ENCODE peak calls at places on chromosomes 7 and 10, in five cellular contexts. One of them, this sample, is unnamed.

GRCh38 chr7:14604606-14605005 is 297.9 kb downstream of the DGKB start:
- DNase-seq in progenitor cell of endocrine pancreas: no peak
- DNase-seq in GM12865: no peak
- DNase-seq in spleen: no peak
- DNase-seq in colonic mucosa: no peak
- DNase-seq in this sample: no peak

GRCh38 chr10:80204801-80205477 is 398 bp downstream of the ANXA11 start:
- DNase-seq in progenitor cell of endocrine pancreas: peak
- DNase-seq in colonic mucosa: peak
- DNase-seq in spleen: no peak
- DNase-seq in GM12865: peak
- DNase-seq in this sample: peak

GRCh38 chr7:117810642-117811512 is 62.4 kb downstream of the CTTNBP2 start:
- DNase-seq in spleen: no peak
- DNase-seq in GM12865: no peak
- DNase-seq in colonic mucosa: no peak
- DNase-seq in progenitor cell of endocrine pancreas: no peak
- DNase-seq in this sample: no peak

GRCh38 chr7:3338161-3338560 is 37.1 kb downstream of the SDK1 start:
- DNase-seq in progenitor cell of endocrine pancreas: no peak
- DNase-seq in GM12865: no peak
- DNase-seq in colonic mucosa: no peak
- DNase-seq in spleen: no peak
- DNase-seq in this sample: no peak

GRCh38 chr7:22725585-22725984 is 1.4 kb upstream of the IL6 start:
- DNase-seq in GM12865: peak
- DNase-seq in spleen: no peak
- DNase-seq in colonic mucosa: no peak
- DNase-seq in progenitor cell of endocrine pancreas: no peak
- DNase-seq in this sample: no peak

GRCh38 chr10:61835069-61835908 is 66.2 kb upstream of the ARID5B start:
- DNase-seq in colonic mucosa: no peak
- DNase-seq in GM12865: peak
- DNase-seq in progenitor cell of endocrine pancreas: no peak
- DNase-seq in spleen: no peak
- DNase-seq in this sample: no peak

GRCh38 chr7:129741011-129741410 is 129.5 kb downstream of the NRF1 start:
- DNase-seq in progenitor cell of endocrine pancreas: no peak
- DNase-seq in colonic mucosa: no peak
- DNase-seq in spleen: no peak
- DNase-seq in GM12865: no peak
- DNase-seq in this sample: no peak

GRCh38 chr7:158650821-158651225 is 53.8 kb downstream of the NCAPG2 start:
- DNase-seq in spleen: no peak
- DNase-seq in GM12865: no peak
- DNase-seq in colonic mucosa: no peak
- DNase-seq in progenitor cell of endocrine pancreas: no peak
- DNase-seq in this sample: no peak

GRCh38 chr7:24812313-24812945 is 55.2 kb upstream of the GSDME start:
- DNase-seq in spleen: peak
- DNase-seq in colonic mucosa: peak
- DNase-seq in progenitor cell of endocrine pancreas: peak
- DNase-seq in GM12865: peak
- DNase-seq in this sample: peak

GRCh38 chr7:71615017-71615416 is 483.1 kb downstream of the GALNT17 start:
- DNase-seq in spleen: no peak
- DNase-seq in progenitor cell of endocrine pancreas: no peak
- DNase-seq in GM12865: no peak
- DNase-seq in colonic mucosa: no peak
- DNase-seq in this sample: no peak

GRCh38 chr10:76553700-76554470 is 1083.7 kb downstream of the KCNMA1 start:
- DNase-seq in GM12865: no peak
- DNase-seq in spleen: no peak
- DNase-seq in progenitor cell of endocrine pancreas: no peak
- DNase-seq in colonic mucosa: no peak
- DNase-seq in this sample: no peak

GRCh38 chr10:86017841-86018734 is 348.5 kb downstream of the GRID1 start:
- DNase-seq in colonic mucosa: no peak
- DNase-seq in spleen: no peak
- DNase-seq in GM12865: peak
- DNase-seq in progenitor cell of endocrine pancreas: no peak
- DNase-seq in this sample: no peak

GRCh38 chr7:27169658-27170493 is 4.2 kb downstream of the HOXA10 start:
- DNase-seq in progenitor cell of endocrine pancreas: no peak
- DNase-seq in colonic mucosa: no peak
- DNase-seq in spleen: peak
- DNase-seq in GM12865: no peak
- DNase-seq in this sample: no peak

GRCh38 chr7:16430133-16430532 is 8.8 kb upstream of the CRPPA start:
- DNase-seq in GM12865: no peak
- DNase-seq in spleen: no peak
- DNase-seq in progenitor cell of endocrine pancreas: no peak
- DNase-seq in colonic mucosa: no peak
- DNase-seq in this sample: no peak

GRCh38 chr10:6069101-6069931 is 7.1 kb upstream of the IL2RA start:
- DNase-seq in GM12865: no peak
- DNase-seq in spleen: no peak
- DNase-seq in colonic mucosa: no peak
- DNase-seq in progenitor cell of endocrine pancreas: no peak
- DNase-seq in this sample: peak

GRCh38 chr10:122459586-122460273 is 1.6 kb upstream of the HTRA1 start:
- DNase-seq in progenitor cell of endocrine pancreas: no peak
- DNase-seq in GM12865: no peak
- DNase-seq in spleen: no peak
- DNase-seq in colonic mucosa: no peak
- DNase-seq in this sample: no peak

GRCh38 chr7:20826243-20826642 is 39.6 kb upstream of the SP8 start:
- DNase-seq in progenitor cell of endocrine pancreas: no peak
- DNase-seq in GM12865: no peak
- DNase-seq in colonic mucosa: no peak
- DNase-seq in spleen: no peak
- DNase-seq in this sample: no peak

GRCh38 chr10:110535958-110536891 is 31.3 kb upstream of the SMC3 start:
- DNase-seq in colonic mucosa: no peak
- DNase-seq in progenitor cell of endocrine pancreas: no peak
- DNase-seq in spleen: peak
- DNase-seq in GM12865: peak
- DNase-seq in this sample: peak

GRCh38 chr7:91344911-91345310 is 80.7 kb downstream of the FZD1 start:
- DNase-seq in GM12865: peak
- DNase-seq in progenitor cell of endocrine pancreas: no peak
- DNase-seq in spleen: no peak
- DNase-seq in colonic mucosa: no peak
- DNase-seq in this sample: no peak

GRCh38 chr7:87934699-87935372 is 785 bp downstream of the ADAM22 start:
- DNase-seq in progenitor cell of endocrine pancreas: peak
- DNase-seq in spleen: peak
- DNase-seq in GM12865: peak
- DNase-seq in colonic mucosa: peak
- DNase-seq in this sample: peak

GRCh38 chr7:65731562-65732035 is 141.3 kb upstream of the VKORC1L1 start:
- DNase-seq in GM12865: no peak
- DNase-seq in colonic mucosa: no peak
- DNase-seq in spleen: no peak
- DNase-seq in progenitor cell of endocrine pancreas: peak
- DNase-seq in this sample: peak

GRCh38 chr10:92740762-92741161 is 51.0 kb downstream of the HHEX start:
- DNase-seq in spleen: no peak
- DNase-seq in GM12865: peak
- DNase-seq in progenitor cell of endocrine pancreas: no peak
- DNase-seq in colonic mucosa: no peak
- DNase-seq in this sample: no peak

GRCh38 chr10:113540845-113541553 is 11.9 kb upstream of the HABP2 start:
- DNase-seq in colonic mucosa: no peak
- DNase-seq in progenitor cell of endocrine pancreas: peak
- DNase-seq in spleen: no peak
- DNase-seq in GM12865: no peak
- DNase-seq in this sample: no peak

GRCh38 chr10:114347791-114348190 is 56.5 kb downstream of the AFAP1L2 start:
- DNase-seq in GM12865: no peak
- DNase-seq in spleen: no peak
- DNase-seq in colonic mucosa: no peak
- DNase-seq in progenitor cell of endocrine pancreas: no peak
- DNase-seq in this sample: no peak

GRCh38 chr7:100509213-100509612 is 25.5 kb downstream of the NYAP1 start:
- DNase-seq in progenitor cell of endocrine pancreas: no peak
- DNase-seq in spleen: no peak
- DNase-seq in GM12865: no peak
- DNase-seq in colonic mucosa: no peak
- DNase-seq in this sample: no peak

GRCh38 chr10:47323087-47323486 is 833 bp downstream of the GDF2 start:
- DNase-seq in colonic mucosa: no peak
- DNase-seq in spleen: no peak
- DNase-seq in GM12865: no peak
- DNase-seq in progenitor cell of endocrine pancreas: no peak
- DNase-seq in this sample: no peak

GRCh38 chr7:129136887-129137647 is 7.4 kb upstream of the TSPAN33 start:
- DNase-seq in colonic mucosa: no peak
- DNase-seq in progenitor cell of endocrine pancreas: no peak
- DNase-seq in spleen: no peak
- DNase-seq in GM12865: peak
- DNase-seq in this sample: no peak

GRCh38 chr7:6271091-6271658 is 1.2 kb downstream of the CYTH3 start:
- DNase-seq in progenitor cell of endocrine pancreas: no peak
- DNase-seq in GM12865: no peak
- DNase-seq in colonic mucosa: peak
- DNase-seq in spleen: peak
- DNase-seq in this sample: peak

GRCh38 chr7:94250984-94251383 is 143.7 kb upstream of the COL1A2 start:
- DNase-seq in spleen: no peak
- DNase-seq in progenitor cell of endocrine pancreas: no peak
- DNase-seq in colonic mucosa: no peak
- DNase-seq in GM12865: no peak
- DNase-seq in this sample: no peak

GRCh38 chr7:134368851-134369533 is 52.3 kb upstream of the SLC35B4 start:
- DNase-seq in spleen: no peak
- DNase-seq in progenitor cell of endocrine pancreas: no peak
- DNase-seq in GM12865: no peak
- DNase-seq in colonic mucosa: peak
- DNase-seq in this sample: no peak
- TF ChIP-seq CTCF in spleen: no peak
- TF ChIP-seq CTCF in progenitor cell of endocrine pancreas: no peak
- TF ChIP-seq CTCF in GM12865: no peak
- TF ChIP-seq CTCF in colonic mucosa: no peak
- TF ChIP-seq CTCF in this sample: no peak

GRCh38 chr7:74362262-74362661 is 73.1 kb downstream of the CLIP2 start:
- DNase-seq in progenitor cell of endocrine pancreas: no peak
- DNase-seq in GM12865: no peak
- DNase-seq in spleen: no peak
- DNase-seq in colonic mucosa: no peak
- DNase-seq in this sample: no peak

GRCh38 chr7:74360008-74360407 is 70.8 kb downstream of the CLIP2 start:
- DNase-seq in progenitor cell of endocrine pancreas: no peak
- DNase-seq in colonic mucosa: no peak
- DNase-seq in GM12865: no peak
- DNase-seq in spleen: no peak
- DNase-seq in this sample: no peak

GRCh38 chr7:74365320-74366022 is 76.3 kb downstream of the CLIP2 start:
- DNase-seq in colonic mucosa: peak
- DNase-seq in GM12865: no peak
- DNase-seq in spleen: no peak
- DNase-seq in progenitor cell of endocrine pancreas: no peak
- DNase-seq in this sample: peak

GRCh38 chr7:74364061-74364460 is 74.9 kb downstream of the CLIP2 start:
- DNase-seq in GM12865: no peak
- DNase-seq in progenitor cell of endocrine pancreas: no peak
- DNase-seq in spleen: no peak
- DNase-seq in colonic mucosa: no peak
- DNase-seq in this sample: no peak
- TF ChIP-seq CTCF in GM12865: peak
- TF ChIP-seq CTCF in progenitor cell of endocrine pancreas: peak
- TF ChIP-seq CTCF in spleen: no peak
- TF ChIP-seq CTCF in colonic mucosa: no peak
- TF ChIP-seq CTCF in this sample: no peak

GRCh38 chr7:31850601-31851000 is 163.6 kb downstream of the PPP1R17 start:
- DNase-seq in colonic mucosa: no peak
- DNase-seq in spleen: no peak
- DNase-seq in GM12865: no peak
- DNase-seq in progenitor cell of endocrine pancreas: no peak
- DNase-seq in this sample: no peak
- TF ChIP-seq CTCF in colonic mucosa: no peak
- TF ChIP-seq CTCF in spleen: no peak
- TF ChIP-seq CTCF in GM12865: no peak
- TF ChIP-seq CTCF in progenitor cell of endocrine pancreas: no peak
- TF ChIP-seq CTCF in this sample: no peak

DNA sequence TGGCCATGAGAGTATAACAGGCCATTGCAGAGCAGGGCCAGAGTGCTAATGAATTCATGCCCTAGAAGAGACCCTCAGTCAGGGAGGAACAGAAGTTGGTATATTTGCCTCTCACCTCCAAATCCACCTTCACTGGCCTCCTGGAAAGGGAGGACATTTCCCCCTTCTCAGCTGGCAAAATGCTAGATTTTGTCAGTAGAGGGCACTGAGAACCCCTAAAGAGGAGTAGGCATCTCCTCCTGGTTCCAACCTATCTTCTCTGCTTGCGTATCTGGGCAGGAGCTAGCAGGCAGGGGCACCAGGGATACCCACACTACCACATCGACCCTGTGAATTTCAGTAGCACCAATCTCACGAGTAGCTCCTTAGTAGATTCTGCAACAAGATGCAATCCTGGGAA is 79.8 kb upstream of the GHITM start:
- DNase-seq in GM12865: no peak
- DNase-seq in colonic mucosa: no peak
- DNase-seq in spleen: no peak
- DNase-seq in progenitor cell of endocrine pancreas: no peak
- DNase-seq in this sample: no peak
- TF ChIP-seq CTCF in GM12865: peak
- TF ChIP-seq CTCF in colonic mucosa: no peak
- TF ChIP-seq CTCF in spleen: no peak
- TF ChIP-seq CTCF in progenitor cell of endocrine pancreas: no peak
- TF ChIP-seq CTCF in this sample: no peak

DNA sequence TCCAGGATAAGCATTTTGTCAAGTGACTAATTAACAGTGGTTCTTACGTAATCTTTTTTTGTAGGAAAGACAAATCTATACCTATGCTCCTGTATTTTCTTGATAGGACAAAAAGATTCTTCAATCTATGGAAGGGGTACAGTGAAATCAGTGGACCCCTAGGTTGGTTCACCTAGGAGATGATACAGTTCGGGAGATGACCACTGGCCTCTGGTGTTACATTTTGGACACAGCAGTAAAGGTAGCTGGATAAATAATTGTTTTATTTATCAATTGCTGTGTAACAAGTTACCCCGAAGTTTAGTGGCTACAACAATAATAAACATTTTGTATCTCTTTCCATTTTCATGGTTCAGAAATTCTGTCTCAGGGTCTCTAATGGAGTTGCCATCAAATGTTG is 288.2 kb upstream of the MAGI2 start:
- DNase-seq in progenitor cell of endocrine pancreas: no peak
- DNase-seq in GM12865: no peak
- DNase-seq in spleen: no peak
- DNase-seq in colonic mucosa: no peak
- DNase-seq in this sample: no peak
- TF ChIP-seq CTCF in progenitor cell of endocrine pancreas: no peak
- TF ChIP-seq CTCF in GM12865: no peak
- TF ChIP-seq CTCF in spleen: no peak
- TF ChIP-seq CTCF in colonic mucosa: no peak
- TF ChIP-seq CTCF in this sample: no peak

GRCh38 chr7:124489082-124489819 is 276.3 kb downstream of the GPR37 start:
- DNase-seq in GM12865: no peak
- DNase-seq in colonic mucosa: no peak
- DNase-seq in progenitor cell of endocrine pancreas: no peak
- DNase-seq in spleen: no peak
- DNase-seq in this sample: no peak
- TF ChIP-seq CTCF in GM12865: no peak
- TF ChIP-seq CTCF in colonic mucosa: no peak
- TF ChIP-seq CTCF in progenitor cell of endocrine pancreas: no peak
- TF ChIP-seq CTCF in spleen: no peak
- TF ChIP-seq CTCF in this sample: no peak

GRCh38 chr7:26168458-26169023 is 16.5 kb downstream of the NFE2L3 start:
- DNase-seq in progenitor cell of endocrine pancreas: no peak
- DNase-seq in colonic mucosa: no peak
- DNase-seq in GM12865: no peak
- DNase-seq in spleen: no peak
- DNase-seq in this sample: no peak
- TF ChIP-seq CTCF in progenitor cell of endocrine pancreas: peak
- TF ChIP-seq CTCF in colonic mucosa: no peak
- TF ChIP-seq CTCF in GM12865: no peak
- TF ChIP-seq CTCF in spleen: no peak
- TF ChIP-seq CTCF in this sample: no peak

This sample was measured in activated CD8-positive, alpha-beta T cell treated with anti-CD3 and anti-CD28 coated beads for 36 hours.